ENCODE peak calls at places on chromosomes 1 and 21, in six cellular contexts. D is Calu3, U is lower lobe of right lung, X is GM10248, H is lung, E is Peyer's patch. R is an unnamed sample.

GRCh38 chr1:61140778-61141177 is 58.4 kb downstream of the NFIA start:
- DNase-seq in D (no peak), U (no peak), X (no peak), H (no peak), E (no peak), R (no peak)

GRCh38 chr1:83998205-83998598 is 730 bp downstream of the TTLL7 start:
- DNase-seq in D (no peak), U (no peak), X (no peak), H (peak), E (no peak), R (no peak)

GRCh38 chr1:113035086-113035485 is 37.9 kb upstream of the LRIG2 start:
- DNase-seq in D (no peak), U (no peak), X (no peak), H (no peak), E (no peak), R (no peak)

GRCh38 chr1:111592389-111593361 is 26.9 kb upstream of the RAP1A start:
- DNase-seq in D (peak), U (peak), X (peak), H (peak), E (peak), R (peak)

GRCh38 chr1:169999357-169999756 is 75.1 kb downstream of the KIFAP3 start:
- DNase-seq in D (no peak), U (no peak), X (no peak), H (no peak), E (no peak), R (no peak)

GRCh38 chr21:43808832-43809251 is 19.5 kb downstream of the RRP1 start:
- DNase-seq in D (no peak), U (no peak), X (no peak), H (no peak), E (no peak), R (no peak)

GRCh38 chr1:172533511-172534116 is 664 bp downstream of the SUCO start:
- DNase-seq in D (no peak), U (peak), X (peak), H (peak), E (peak), R (peak)

GRCh38 chr1:25615172-25615541 is 1.4 kb upstream of the MAN1C1 start:
- DNase-seq in D (no peak), U (no peak), X (no peak), H (no peak), E (no peak), R (no peak)

GRCh38 chr1:44808938-44809917 is 905 bp downstream of the BTBD19 start:
- DNase-seq in D (no peak), U (peak), X (peak), H (peak), E (peak), R (peak)

GRCh38 chr1:100430368-100430767 is 78.1 kb downstream of the CDC14A start:
- DNase-seq in D (no peak), U (no peak), X (no peak), H (no peak), E (no peak), R (no peak)

GRCh38 chr1:157163273-157164127 is 25.3 kb upstream of the ETV3 start:
- DNase-seq in D (peak), U (peak), X (peak), H (peak), E (peak), R (peak)

DNA sequence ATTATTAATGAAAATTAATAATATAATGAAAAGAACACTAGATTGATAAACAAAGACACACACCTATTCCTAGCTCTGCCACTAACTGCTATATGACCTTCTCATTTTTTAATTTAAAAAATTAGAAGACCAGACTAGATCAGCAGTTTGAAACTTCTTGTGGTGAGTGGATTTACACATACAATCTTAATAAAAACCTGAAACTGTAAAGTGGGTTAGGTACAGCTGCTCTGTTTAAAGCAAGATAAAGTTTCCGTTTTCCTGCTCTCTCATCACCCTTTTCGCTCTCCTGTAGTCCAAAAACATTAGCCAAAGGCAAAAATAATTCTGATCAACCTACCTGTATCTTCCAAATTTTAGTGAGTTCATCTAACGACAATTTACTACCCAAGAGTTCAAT is 58.6 kb downstream of the USP24 start:
- DNase-seq in D (no peak), U (no peak), X (no peak), H (no peak), E (no peak), R (no peak)
- TF ChIP-seq CTCF in D (no peak), U (no peak), X (no peak), H (no peak), E (no peak), R (no peak)

GRCh38 chr1:114820392-114820791 is 34.3 kb upstream of the SYCP1 start:
- DNase-seq in D (no peak), U (no peak), X (no peak), H (no peak), E (no peak), R (no peak)

GRCh38 chr1:114819869-114820268 is 34.8 kb upstream of the SYCP1 start:
- DNase-seq in D (no peak), U (no peak), X (no peak), H (no peak), E (no peak), R (no peak)

GRCh38 chr1:114821978-114822377 is 32.7 kb upstream of the SYCP1 start:
- DNase-seq in D (no peak), U (no peak), X (no peak), H (no peak), E (no peak), R (no peak)
- TF ChIP-seq CTCF in D (no peak), U (no peak), X (no peak), H (no peak), E (no peak), R (no peak)

GRCh38 chr1:195482137-195482536 is 1126.1 kb downstream of the KCNT2 start:
- DNase-seq in D (no peak), U (no peak), X (no peak), H (no peak), E (no peak), R (no peak)

GRCh38 chr1:195475568-195475967 is 1132.7 kb downstream of the KCNT2 start:
- DNase-seq in D (no peak), U (no peak), X (no peak), H (no peak), E (no peak), R (no peak)

GRCh38 chr1:195481293-195481692 is 1126.9 kb downstream of the KCNT2 start:
- DNase-seq in D (no peak), U (no peak), X (no peak), H (no peak), E (no peak), R (no peak)
- TF ChIP-seq CTCF in D (no peak), U (no peak), X (no peak), H (no peak), E (no peak), R (no peak)

GRCh38 chr1:96872757-96873156 is 151.2 kb downstream of the PTBP2 start:
- DNase-seq in D (no peak), U (no peak), X (no peak), H (no peak), E (no peak), R (no peak)
- TF ChIP-seq CTCF in D (no peak), U (no peak), X (no peak), H (no peak), E (no peak), R (no peak)

GRCh38 chr1:248811514-248812490 is 13.9 kb downstream of the SH3BP5L start:
- DNase-seq in D (no peak), U (no peak), X (no peak), H (no peak), E (peak), R (no peak)
- TF ChIP-seq CTCF in D (no peak), U (no peak), X (peak), H (no peak), E (no peak), R (no peak)

DNA sequence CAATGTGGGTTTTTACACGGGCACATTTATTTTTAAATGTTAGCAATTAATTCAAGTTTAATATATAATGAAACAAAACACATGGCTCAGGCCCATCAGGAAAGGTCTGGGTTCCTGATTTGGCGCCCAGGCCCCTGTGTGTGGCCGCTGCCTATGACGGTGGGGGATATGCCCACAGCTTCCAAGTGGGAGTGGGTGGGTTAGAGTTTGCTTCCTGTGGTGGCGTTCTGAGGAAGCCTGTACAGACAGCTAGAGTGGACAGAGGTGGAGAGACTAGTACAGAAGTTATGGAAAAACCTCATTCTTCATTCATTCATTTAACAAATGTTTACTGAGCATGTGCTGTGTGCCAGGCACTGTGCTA is 22.4 kb upstream of the EPS8L3 start:
- DNase-seq in D (no peak), U (peak), X (no peak), H (no peak), E (no peak), R (peak)
- TF ChIP-seq CTCF in D (no peak), U (no peak), X (no peak), H (no peak), E (no peak), R (no peak)

R was measured in pancreas.